ENCODE peak calls at places on chromosomes 7 and 10, in ten cellular contexts. One of them, this sample, is unnamed. For H3K9me3, the result is how much of the 10 kb centered on the place peaks cover.

GRCh38 chr7:30920021-30920583 is 8.4 kb downstream of the AQP1 start:
- DNase-seq in PC-3: peak
- DNase-seq in A549: no peak
- DNase-seq in MM.1S: no peak
- DNase-seq in lung: no peak
- DNase-seq in breast epithelium: no peak
- DNase-seq in left ventricle myocardium inferior: peak
- DNase-seq in heart right ventricle: peak
- DNase-seq in cardiac muscle cell: no peak
- DNase-seq in transverse colon: peak
- DNase-seq in this sample: no peak

GRCh38 chr10:48623607-48624132 is 18.8 kb upstream of the ARHGAP22 start:
- DNase-seq in PC-3: no peak
- DNase-seq in A549: no peak
- DNase-seq in MM.1S: no peak
- DNase-seq in lung: no peak
- DNase-seq in breast epithelium: no peak
- DNase-seq in left ventricle myocardium inferior: no peak
- DNase-seq in heart right ventricle: no peak
- DNase-seq in cardiac muscle cell: no peak
- DNase-seq in transverse colon: no peak
- DNase-seq in this sample: no peak

GRCh38 chr10:31952066-31952465 is 23.4 kb upstream of the ARHGAP12 start:
- DNase-seq in PC-3: no peak
- DNase-seq in A549: no peak
- DNase-seq in MM.1S: no peak
- DNase-seq in lung: no peak
- DNase-seq in breast epithelium: no peak
- DNase-seq in left ventricle myocardium inferior: no peak
- DNase-seq in heart right ventricle: no peak
- DNase-seq in cardiac muscle cell: no peak
- DNase-seq in transverse colon: no peak
- DNase-seq in this sample: no peak

GRCh38 chr10:48901152-48901705 is 38.4 kb downstream of the LRRC18 start:
- DNase-seq in PC-3: no peak
- DNase-seq in A549: no peak
- DNase-seq in MM.1S: no peak
- DNase-seq in lung: no peak
- DNase-seq in breast epithelium: no peak
- DNase-seq in left ventricle myocardium inferior: no peak
- DNase-seq in heart right ventricle: no peak
- DNase-seq in cardiac muscle cell: no peak
- DNase-seq in transverse colon: no peak
- DNase-seq in this sample: no peak

GRCh38 chr10:132802048-132802447 is 16.1 kb upstream of the NKX6-2 start:
- DNase-seq in PC-3: no peak
- DNase-seq in A549: no peak
- DNase-seq in MM.1S: no peak
- DNase-seq in lung: no peak
- DNase-seq in breast epithelium: no peak
- DNase-seq in left ventricle myocardium inferior: no peak
- DNase-seq in heart right ventricle: no peak
- DNase-seq in cardiac muscle cell: no peak
- DNase-seq in transverse colon: no peak
- DNase-seq in this sample: no peak

GRCh38 chr7:141511370-141512335 is 39.6 kb upstream of the AGK start:
- DNase-seq in PC-3: no peak
- DNase-seq in A549: no peak
- DNase-seq in MM.1S: no peak
- DNase-seq in lung: no peak
- DNase-seq in breast epithelium: no peak
- DNase-seq in left ventricle myocardium inferior: no peak
- DNase-seq in heart right ventricle: peak
- DNase-seq in cardiac muscle cell: peak
- DNase-seq in transverse colon: peak
- DNase-seq in this sample: no peak

GRCh38 chr7:114759347-114760062 is 162.4 kb upstream of the MDFIC start:
- DNase-seq in PC-3: peak
- DNase-seq in A549: no peak
- DNase-seq in MM.1S: no peak
- DNase-seq in lung: no peak
- DNase-seq in breast epithelium: no peak
- DNase-seq in left ventricle myocardium inferior: no peak
- DNase-seq in heart right ventricle: no peak
- DNase-seq in cardiac muscle cell: no peak
- DNase-seq in transverse colon: no peak
- DNase-seq in this sample: no peak

GRCh38 chr7:23873306-23873705 is 163.3 kb downstream of the STK31 start:
- DNase-seq in PC-3: no peak
- DNase-seq in A549: no peak
- DNase-seq in MM.1S: no peak
- DNase-seq in lung: no peak
- DNase-seq in breast epithelium: no peak
- DNase-seq in left ventricle myocardium inferior: no peak
- DNase-seq in heart right ventricle: no peak
- DNase-seq in cardiac muscle cell: no peak
- DNase-seq in transverse colon: no peak
- DNase-seq in this sample: no peak

GRCh38 chr10:23172846-23173548 is 19.1 kb upstream of the PTF1A start:
- DNase-seq in PC-3: no peak
- DNase-seq in A549: no peak
- DNase-seq in MM.1S: no peak
- DNase-seq in lung: no peak
- DNase-seq in breast epithelium: no peak
- DNase-seq in left ventricle myocardium inferior: no peak
- DNase-seq in heart right ventricle: no peak
- DNase-seq in cardiac muscle cell: peak
- DNase-seq in transverse colon: no peak
- DNase-seq in this sample: no peak

GRCh38 chr7:71752171-71752935 is 620.4 kb downstream of the GALNT17 start:
- DNase-seq in PC-3: peak
- DNase-seq in A549: peak
- DNase-seq in MM.1S: peak
- DNase-seq in lung: peak
- DNase-seq in breast epithelium: no peak
- DNase-seq in left ventricle myocardium inferior: peak
- DNase-seq in heart right ventricle: peak
- DNase-seq in cardiac muscle cell: peak
- DNase-seq in transverse colon: peak
- DNase-seq in this sample: no peak

GRCh38 chr7:74029094-74029785 is 1.3 kb downstream of the ELN start:
- DNase-seq in PC-3: no peak
- DNase-seq in A549: no peak
- DNase-seq in MM.1S: no peak
- DNase-seq in lung: no peak
- DNase-seq in breast epithelium: no peak
- DNase-seq in left ventricle myocardium inferior: peak
- DNase-seq in heart right ventricle: no peak
- DNase-seq in cardiac muscle cell: no peak
- DNase-seq in transverse colon: no peak
- DNase-seq in this sample: no peak

GRCh38 chr7:43353902-43354301 is 229.0 kb upstream of the STK17A start:
- DNase-seq in PC-3: peak
- DNase-seq in A549: no peak
- DNase-seq in MM.1S: no peak
- DNase-seq in lung: no peak
- DNase-seq in breast epithelium: no peak
- DNase-seq in left ventricle myocardium inferior: no peak
- DNase-seq in heart right ventricle: no peak
- DNase-seq in cardiac muscle cell: no peak
- DNase-seq in transverse colon: no peak
- DNase-seq in this sample: no peak

GRCh38 chr7:103989785-103990775 is 622 bp upstream of the RELN start:
- DNase-seq in PC-3: peak
- DNase-seq in A549: peak
- DNase-seq in MM.1S: peak
- DNase-seq in lung: no peak
- DNase-seq in breast epithelium: no peak
- DNase-seq in left ventricle myocardium inferior: no peak
- DNase-seq in heart right ventricle: no peak
- DNase-seq in cardiac muscle cell: peak
- DNase-seq in transverse colon: no peak
- DNase-seq in this sample: no peak

GRCh38 chr10:7480742-7481381 is 70.0 kb upstream of the SFMBT2 start:
- DNase-seq in PC-3: no peak
- DNase-seq in A549: no peak
- DNase-seq in MM.1S: no peak
- DNase-seq in lung: no peak
- DNase-seq in breast epithelium: no peak
- DNase-seq in left ventricle myocardium inferior: no peak
- DNase-seq in heart right ventricle: no peak
- DNase-seq in cardiac muscle cell: no peak
- DNase-seq in transverse colon: no peak
- DNase-seq in this sample: no peak

GRCh38 chr10:29370612-29371092 is 81.8 kb downstream of the LYZL1 start:
- DNase-seq in PC-3: peak
- DNase-seq in A549: no peak
- DNase-seq in MM.1S: no peak
- DNase-seq in lung: no peak
- DNase-seq in breast epithelium: no peak
- DNase-seq in left ventricle myocardium inferior: no peak
- DNase-seq in heart right ventricle: no peak
- DNase-seq in cardiac muscle cell: no peak
- DNase-seq in transverse colon: no peak
- DNase-seq in this sample: no peak

GRCh38 chr7:45259966-45260646 is 102.5 kb downstream of the RAMP3 start:
- DNase-seq in PC-3: peak
- DNase-seq in A549: peak
- DNase-seq in MM.1S: peak
- DNase-seq in lung: peak
- DNase-seq in breast epithelium: no peak
- DNase-seq in left ventricle myocardium inferior: peak
- DNase-seq in heart right ventricle: peak
- DNase-seq in cardiac muscle cell: peak
- DNase-seq in transverse colon: peak
- DNase-seq in this sample: peak

GRCh38 chr7:123351506-123352225 is 151.9 kb upstream of the SLC13A1 start:
- DNase-seq in PC-3: no peak
- DNase-seq in A549: no peak
- DNase-seq in MM.1S: no peak
- DNase-seq in lung: no peak
- DNase-seq in breast epithelium: no peak
- DNase-seq in left ventricle myocardium inferior: no peak
- DNase-seq in heart right ventricle: no peak
- DNase-seq in cardiac muscle cell: no peak
- DNase-seq in transverse colon: no peak
- DNase-seq in this sample: no peak

GRCh38 chr7:143367972-143368371 is 5.5 kb upstream of the FAM131B start:
- DNase-seq in PC-3: peak
- DNase-seq in A549: no peak
- DNase-seq in MM.1S: no peak
- DNase-seq in lung: no peak
- DNase-seq in breast epithelium: peak
- DNase-seq in left ventricle myocardium inferior: no peak
- DNase-seq in heart right ventricle: no peak
- DNase-seq in cardiac muscle cell: no peak
- DNase-seq in transverse colon: peak
- DNase-seq in this sample: no peak

GRCh38 chr10:61376908-61377368 is 76.2 kb downstream of the TMEM26 start:
- DNase-seq in PC-3: no peak
- DNase-seq in A549: no peak
- DNase-seq in MM.1S: no peak
- DNase-seq in lung: no peak
- DNase-seq in breast epithelium: no peak
- DNase-seq in left ventricle myocardium inferior: no peak
- DNase-seq in heart right ventricle: no peak
- DNase-seq in cardiac muscle cell: no peak
- DNase-seq in transverse colon: no peak
- DNase-seq in this sample: no peak

GRCh38 chr10:130326954-130327353 is 190.8 kb downstream of the GLRX3 start:
- DNase-seq in PC-3: no peak
- DNase-seq in A549: no peak
- DNase-seq in MM.1S: no peak
- DNase-seq in lung: no peak
- DNase-seq in breast epithelium: no peak
- DNase-seq in left ventricle myocardium inferior: no peak
- DNase-seq in heart right ventricle: no peak
- DNase-seq in cardiac muscle cell: no peak
- DNase-seq in transverse colon: no peak
- DNase-seq in this sample: no peak
- H3K9me3 ChIP-seq in PC-3: under half
- H3K9me3 ChIP-seq in A549: under half
- H3K9me3 ChIP-seq in MM.1S: under half
- H3K9me3 ChIP-seq in lung: under half
- H3K9me3 ChIP-seq in breast epithelium: under half
- H3K9me3 ChIP-seq in left ventricle myocardium inferior: under half
- H3K9me3 ChIP-seq in heart right ventricle: under half
- H3K9me3 ChIP-seq in cardiac muscle cell: under half
- H3K9me3 ChIP-seq in transverse colon: under half
- H3K9me3 ChIP-seq in this sample: half or more

GRCh38 chr10:101441539-101442455 is 87.8 kb downstream of the BTRC start:
- DNase-seq in PC-3: peak
- DNase-seq in A549: peak
- DNase-seq in MM.1S: peak
- DNase-seq in lung: no peak
- DNase-seq in breast epithelium: no peak
- DNase-seq in left ventricle myocardium inferior: no peak
- DNase-seq in heart right ventricle: peak
- DNase-seq in cardiac muscle cell: peak
- DNase-seq in transverse colon: no peak
- DNase-seq in this sample: peak
- TF ChIP-seq CTCF in PC-3: peak
- TF ChIP-seq CTCF in A549: peak
- TF ChIP-seq CTCF in MM.1S: peak
- TF ChIP-seq CTCF in lung: peak
- TF ChIP-seq CTCF in breast epithelium: peak
- TF ChIP-seq CTCF in left ventricle myocardium inferior: peak
- TF ChIP-seq CTCF in heart right ventricle: peak
- TF ChIP-seq CTCF in cardiac muscle cell: peak
- TF ChIP-seq CTCF in transverse colon: peak
- TF ChIP-seq CTCF in this sample: peak

GRCh38 chr7:64131696-64132095 is 75.3 kb upstream of the ZNF735 start:
- DNase-seq in PC-3: no peak
- DNase-seq in A549: no peak
- DNase-seq in MM.1S: no peak
- DNase-seq in lung: no peak
- DNase-seq in breast epithelium: no peak
- DNase-seq in left ventricle myocardium inferior: no peak
- DNase-seq in heart right ventricle: no peak
- DNase-seq in cardiac muscle cell: no peak
- DNase-seq in transverse colon: no peak
- DNase-seq in this sample: no peak
- H3K9me3 ChIP-seq in PC-3: under half
- H3K9me3 ChIP-seq in A549: under half
- H3K9me3 ChIP-seq in MM.1S: under half
- H3K9me3 ChIP-seq in lung: under half
- H3K9me3 ChIP-seq in breast epithelium: under half
- H3K9me3 ChIP-seq in left ventricle myocardium inferior: half or more
- H3K9me3 ChIP-seq in heart right ventricle: under half
- H3K9me3 ChIP-seq in cardiac muscle cell: under half
- H3K9me3 ChIP-seq in transverse colon: under half
- H3K9me3 ChIP-seq in this sample: half or more

DNA sequence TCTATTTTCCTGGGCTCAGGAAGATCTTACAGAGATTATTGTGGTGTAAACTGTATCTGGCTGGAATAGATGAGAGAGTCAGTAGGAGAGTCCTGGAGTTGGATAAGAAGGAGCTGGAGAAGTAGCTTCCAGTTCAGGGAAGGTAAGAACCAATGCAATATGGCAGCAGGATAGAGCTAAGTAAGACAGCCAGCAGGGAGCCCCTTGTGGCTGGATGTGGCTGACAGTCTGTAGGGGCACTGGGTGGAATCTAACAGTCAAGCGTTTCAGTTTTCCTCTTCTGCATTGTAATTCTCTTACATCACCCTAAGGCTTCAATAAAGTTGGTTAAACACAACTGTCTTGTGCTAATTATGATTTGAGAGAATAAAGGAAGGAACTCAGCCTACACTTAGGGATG is 105.8 kb upstream of the EEPD1 start:
- DNase-seq in PC-3: no peak
- DNase-seq in A549: no peak
- DNase-seq in MM.1S: no peak
- DNase-seq in lung: no peak
- DNase-seq in breast epithelium: no peak
- DNase-seq in left ventricle myocardium inferior: no peak
- DNase-seq in heart right ventricle: no peak
- DNase-seq in cardiac muscle cell: no peak
- DNase-seq in transverse colon: no peak
- DNase-seq in this sample: no peak
- TF ChIP-seq CTCF in PC-3: peak
- TF ChIP-seq CTCF in A549: no peak
- TF ChIP-seq CTCF in MM.1S: peak
- TF ChIP-seq CTCF in lung: no peak
- TF ChIP-seq CTCF in breast epithelium: no peak
- TF ChIP-seq CTCF in left ventricle myocardium inferior: no peak
- TF ChIP-seq CTCF in heart right ventricle: no peak
- TF ChIP-seq CTCF in cardiac muscle cell: peak
- TF ChIP-seq CTCF in transverse colon: no peak
- TF ChIP-seq CTCF in this sample: peak

This sample was measured in AG04450.